ENCODE peak calls at places on chromosomes 3 and 15, in four cellular contexts. H is body of pancreas, S is tibial artery, X is ovary. M is an unnamed sample.

GRCh38 chr3:195260286-195260905 is 10.6 kb downstream of the XXYLT1 start:
- DNase-seq in H (peak; percentile 46), S (peak; percentile 46), X (no peak), M (no peak)

GRCh38 chr3:13073042-13073906 is at the start of gene IQSEC1:
- DNase-seq in H (peak; percentile 28), S (peak; percentile 54), X (peak; percentile 40), M (no peak)

GRCh38 chr15:90205050-90205848 is 4.1 kb downstream of the SEMA4B start:
- DNase-seq in H (no peak), S (no peak), X (no peak), M (no peak)

GRCh38 chr3:4834403-4834866 is 144.8 kb upstream of the BHLHE40 start:
- DNase-seq in H (peak; percentile 40), S (no peak), X (no peak), M (no peak)

GRCh38 chr15:94312946-94313345 is 81.6 kb downstream of the MCTP2 start:
- DNase-seq in H (no peak), S (no peak), X (no peak), M (no peak)

GRCh38 chr3:111616417-111617105 is 21.4 kb upstream of the ZBED2 start:
- DNase-seq in H (no peak), S (no peak), X (no peak), M (no peak)

GRCh38 chr15:57503051-57503702 is 88.5 kb upstream of the MYZAP start:
- DNase-seq in H (no peak), S (no peak), X (no peak), M (no peak)

GRCh38 chr3:18194431-18194830 is 230.7 kb downstream of the SATB1 start:
- DNase-seq in H (no peak), S (no peak), X (no peak), M (no peak)

GRCh38 chr3:100665230-100665629 is 44.1 kb upstream of the TFG start:
- DNase-seq in H (no peak), S (no peak), X (no peak), M (no peak)

GRCh38 chr15:81336568-81336967 is 12.6 kb upstream of the STARD5 start:
- DNase-seq in H (no peak), S (no peak), X (no peak), M (no peak)

GRCh38 chr3:62193586-62194345 is 179.6 kb downstream of the FEZF2 start:
- DNase-seq in H (no peak), S (no peak), X (no peak), M (no peak)

GRCh38 chr3:46797486-46797885 is 65.8 kb downstream of the MYL3 start:
- DNase-seq in H (no peak), S (no peak), X (no peak), M (no peak)

GRCh38 chr15:101723161-101723873 is 956 bp downstream of the TARS3 start:
- DNase-seq in H (no peak), S (no peak), X (no peak), M (peak; percentile 69)

GRCh38 chr15:24955549-24955929 is 752 bp downstream of the SNRPN start:
- DNase-seq in H (peak; percentile 7), S (no peak), X (peak; percentile 43), M (no peak)

GRCh38 chr15:96053039-96054021 is 277.2 kb upstream of the NR2F2 start:
- DNase-seq in H (peak; percentile 39), S (no peak), X (peak; percentile 46), M (no peak)

GRCh38 chr15:26690778-26691177 is 82.1 kb downstream of the GABRB3 start:
- DNase-seq in H (no peak), S (no peak), X (no peak), M (no peak)
- H3K27ac ChIP-seq in H (no peak overlapping the region), S (no peak overlapping the region), X (no peak overlapping the region), M (no peak overlapping the region)

DNA sequence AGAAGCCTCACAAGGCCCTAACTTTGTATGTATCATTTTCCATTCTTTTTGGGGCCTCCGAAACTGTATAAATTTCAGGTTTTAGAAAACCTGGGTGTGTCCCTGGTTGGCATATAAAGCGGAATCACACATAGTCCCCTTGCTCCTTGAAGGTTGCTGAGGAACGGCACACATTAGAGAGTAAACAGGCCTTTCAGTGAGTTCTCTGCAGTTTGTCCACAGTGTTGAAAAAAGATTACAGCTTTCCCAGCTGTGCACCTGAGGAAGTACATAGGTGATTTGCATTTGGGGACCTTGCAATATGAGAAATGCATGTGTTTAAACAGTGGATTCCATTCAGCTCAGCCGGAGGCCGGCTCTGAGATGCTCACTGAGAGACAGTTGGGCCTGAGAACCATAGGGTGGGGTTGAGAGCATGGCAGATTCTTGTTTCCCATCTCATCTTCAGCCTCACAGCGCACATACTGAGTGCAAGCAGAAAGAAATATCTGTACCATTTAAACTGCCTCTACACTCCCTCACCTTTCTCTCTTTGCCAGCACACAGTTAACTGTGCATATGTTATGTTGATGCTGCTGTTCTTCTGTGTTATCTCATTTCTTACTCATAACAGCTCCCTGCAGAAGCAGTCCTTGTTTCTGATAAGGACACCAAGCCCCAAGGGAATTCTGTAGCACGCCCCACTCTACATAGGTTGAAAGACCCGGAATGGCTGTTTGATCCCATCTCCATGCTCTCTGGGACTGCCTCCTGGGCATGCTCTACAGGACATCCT is 60.4 kb downstream of the BOC start:
- DNase-seq in H (peak; percentile 62), S (no peak), X (no peak), M (no peak)
- H3K4me1 ChIP-seq in H (peaks cover 67% of the 10 kb centered on the region), S (peaks cover 15% of the 10 kb centered on the region), X (no peaks in the 10 kb centered on the region), M (peaks cover 12% of the 10 kb centered on the region)

DNA sequence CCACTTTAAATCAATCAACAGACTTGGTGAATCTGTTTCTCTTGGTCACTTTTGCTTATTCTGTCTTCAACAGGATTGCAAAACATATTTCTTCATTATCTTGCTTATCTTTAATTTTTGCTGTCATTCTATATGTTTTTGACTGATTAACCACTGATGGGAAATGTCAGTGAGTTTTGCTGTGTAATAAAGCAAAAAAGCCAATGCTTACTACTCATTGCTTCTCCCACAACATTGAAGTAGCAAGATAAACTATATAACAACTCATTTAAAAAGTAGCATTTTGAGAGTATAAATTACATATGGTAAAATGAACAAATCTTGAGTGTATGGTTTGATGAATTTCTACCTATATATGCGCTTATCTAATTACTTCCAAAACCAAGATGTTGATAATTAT is 892 bp downstream of the CD200R1L start:
- DNase-seq in H (no peak), S (no peak), X (no peak), M (no peak)
- H3K9me3 ChIP-seq in H (no peaks in the 10 kb centered on the region), S (no peaks in the 10 kb centered on the region), X (no peaks in the 10 kb centered on the region), M (no peaks in the 10 kb centered on the region)

DNA sequence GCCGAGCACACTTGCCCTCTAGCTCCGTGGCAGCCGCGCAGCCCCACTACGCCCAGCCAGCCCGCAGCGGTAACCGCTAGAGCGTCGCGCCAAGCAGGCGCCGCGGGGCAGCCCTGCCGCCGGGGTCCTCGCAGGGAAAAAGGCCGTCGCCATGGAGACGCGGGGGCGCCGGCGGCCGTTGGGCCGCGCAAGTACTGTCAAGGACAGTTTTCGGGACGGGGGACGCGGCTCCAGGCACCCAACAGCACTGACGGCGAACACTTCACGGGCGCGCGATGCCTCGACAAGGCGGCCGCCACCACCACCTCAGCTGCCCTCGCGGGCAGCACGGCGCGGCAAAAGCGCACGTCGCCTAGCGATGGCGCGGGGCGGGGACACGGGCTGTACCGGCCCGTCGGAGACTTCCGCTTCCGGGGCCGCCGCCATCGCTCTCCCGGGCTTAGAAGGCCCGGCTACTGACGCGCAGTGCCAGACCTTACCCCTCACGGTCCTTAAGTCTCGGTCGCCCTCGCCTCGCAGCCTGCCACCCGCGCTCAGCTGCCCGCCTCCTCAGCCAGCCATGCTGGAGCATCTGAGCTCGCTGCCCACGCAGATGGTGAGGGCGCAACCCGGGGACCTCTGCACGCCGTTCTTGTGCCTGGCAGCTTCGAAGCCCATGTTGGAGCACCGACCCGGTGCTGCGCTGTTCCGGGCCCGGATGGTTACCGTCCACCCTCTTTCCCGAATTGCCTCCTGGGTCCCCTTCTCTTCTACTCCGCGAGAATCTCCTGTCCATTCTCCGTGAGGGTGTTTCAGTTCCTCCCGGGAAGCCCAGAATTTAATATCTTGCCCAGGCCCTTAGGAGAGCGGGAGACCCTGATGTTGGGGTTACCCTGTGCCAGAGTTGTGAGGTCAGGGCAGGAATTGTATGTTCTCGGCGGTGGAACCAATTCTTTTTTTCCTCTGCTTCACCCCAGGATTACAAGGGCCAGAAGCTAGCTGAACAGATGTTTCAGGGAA is at the start of the genes GLT8D1 and SPCS1:
- DNase-seq in H (peak; percentile 84), S (peak; percentile 77), X (peak; percentile 90), M (peak; percentile 94)
- H3K27ac ChIP-seq in H (peak within 1 kb of the TSS; percentile 60), S (peak within 1 kb of the TSS; percentile 95), X (peak within 1 kb of the TSS; percentile 84), M (peak within 1 kb of the TSS; percentile 80)

GRCh38 chr3:48723725-48724124 is 6.7 kb upstream of the IP6K2 start:
- DNase-seq in H (no peak), S (no peak), X (no peak), M (no peak)
- H3K4me1 ChIP-seq in H (peaks cover 6% of the 10 kb centered on the region), S (no peaks in the 10 kb centered on the region), X (no peaks in the 10 kb centered on the region), M (peaks cover 35% of the 10 kb centered on the region)

GRCh38 chr15:26679927-26680326 is 92.9 kb downstream of the GABRB3 start:
- DNase-seq in H (no peak), S (no peak), X (no peak), M (no peak)
- H3K9me3 ChIP-seq in H (no peaks in the 10 kb centered on the region), S (no peaks in the 10 kb centered on the region), X (no peaks in the 10 kb centered on the region), M (peaks cover under 1% of the 10 kb centered on the region)

DNA sequence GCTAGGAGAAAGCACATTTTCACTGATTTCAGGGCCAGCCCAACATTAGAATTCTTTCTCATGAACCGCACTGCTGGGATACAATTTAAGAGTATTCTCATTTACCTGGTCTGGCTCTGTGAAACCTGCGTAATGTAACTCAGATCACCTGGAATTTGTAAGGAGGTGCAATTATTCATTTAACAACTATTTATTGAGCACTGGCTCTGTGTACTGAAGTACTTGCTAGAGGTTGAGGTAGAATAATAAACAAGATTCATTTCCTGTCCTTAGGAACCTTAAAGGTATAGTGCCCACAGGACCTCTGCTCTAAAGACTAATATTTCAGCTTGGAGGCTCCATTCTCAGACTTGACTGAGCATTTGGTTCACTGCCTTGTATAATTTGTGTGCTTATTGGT is 242.2 kb upstream of the ZPLD1 start:
- DNase-seq in H (no peak), S (no peak), X (no peak), M (no peak)
- H3K27ac ChIP-seq in H (no peak overlapping the region), S (no peak overlapping the region), X (no peak overlapping the region), M (no peak overlapping the region)

GRCh38 chr3:152293607-152294006 is 24.9 kb downstream of the MBNL1 start:
- DNase-seq in H (no peak), S (no peak), X (no peak), M (no peak)
- H3K4me1 ChIP-seq in H (peaks cover 40% of the 10 kb centered on the region), S (peaks cover 100% of the 10 kb centered on the region), X (peaks cover 8% of the 10 kb centered on the region), M (peaks cover 60% of the 10 kb centered on the region)